ENCODE peak calls at places on chromosomes 2 and 18, in six cellular contexts. C is stomach, M is GM12878, V is fibroblast of the aortic adventitia, Y is H1, P is mucosa of descending colon. Q is an unnamed sample.

GRCh38 chr2:23211987-23212583 is 172.9 kb upstream of the KLHL29 start:
- DNase-seq in M (no peak), V (no peak), C (peak), P (no peak), Y (no peak), Q (no peak)

GRCh38 chr2:80461505-80462197 is 157.1 kb upstream of the LRRTM1 start:
- DNase-seq in M (no peak), P (no peak), V (peak), Y (no peak), C (no peak), Q (no peak)

GRCh38 chr2:189096769-189097447 is 82.7 kb downstream of the COL5A2 start:
- DNase-seq in V (peak), C (no peak), P (no peak), M (no peak), Y (no peak), Q (no peak)

GRCh38 chr2:153072077-153072476 is 353.7 kb downstream of the ARL6IP6 start:
- DNase-seq in M (no peak), C (no peak), V (no peak), Y (no peak), P (no peak), Q (no peak)

GRCh38 chr2:9251154-9252001 is 44.8 kb downstream of the ASAP2 start:
- DNase-seq in P (no peak), V (peak), C (peak), M (no peak), Y (no peak), Q (no peak)

GRCh38 chr2:170177950-170178781 is at the start of gene MYO3B:
- DNase-seq in M (no peak), C (no peak), V (peak), Y (no peak), P (no peak), Q (no peak)

GRCh38 chr2:54535599-54536195 is 79.6 kb downstream of the SPTBN1 start:
- DNase-seq in P (no peak), V (no peak), Y (no peak), C (no peak), M (no peak), Q (no peak)

GRCh38 chr2:214747992-214748391 is 61.5 kb downstream of the BARD1 start:
- DNase-seq in C (no peak), Y (no peak), M (peak), P (no peak), V (no peak), Q (no peak)

GRCh38 chr2:120148669-120149068 is 74.5 kb downstream of the TMEM185B start:
- DNase-seq in V (no peak), Y (no peak), M (no peak), P (no peak), C (no peak), Q (no peak)

GRCh38 chr2:110852541-110853263 is 120.3 kb downstream of the ACOXL start:
- DNase-seq in M (no peak), Y (no peak), C (no peak), P (no peak), V (no peak), Q (peak)

GRCh38 chr18:1296237-1296636 is 391.6 kb downstream of the ADCYAP1 start:
- DNase-seq in C (no peak), Y (no peak), V (no peak), P (no peak), M (no peak), Q (no peak)

GRCh38 chr2:100767224-100767653 is 52.7 kb upstream of the NPAS2 start:
- DNase-seq in Y (no peak), M (no peak), P (no peak), V (peak), C (no peak), Q (no peak)

GRCh38 chr18:33818145-33818544 is 240.1 kb downstream of the ASXL3 start:
- DNase-seq in C (no peak), P (no peak), V (no peak), Y (no peak), M (no peak), Q (no peak)

GRCh38 chr18:13377496-13377895 is 158.9 kb downstream of the LDLRAD4 start:
- DNase-seq in M (no peak), Y (no peak), C (no peak), P (no peak), V (no peak), Q (peak)

GRCh38 chr2:105406221-105406620 is 7.4 kb upstream of the FHL2 start:
- DNase-seq in V (peak), Y (no peak), C (no peak), P (no peak), M (no peak), Q (no peak)

GRCh38 chr18:57004366-57005121 is 142.3 kb upstream of the BOD1L2 start:
- DNase-seq in P (no peak), Y (no peak), V (peak), C (no peak), M (peak), Q (no peak)

GRCh38 chr2:234969329-234970157 is 17.7 kb downstream of the SH3BP4 start:
- DNase-seq in M (no peak), C (no peak), V (no peak), Y (no peak), P (no peak), Q (no peak)

GRCh38 chr2:109423556-109424359 is 190.0 kb downstream of the SEPTIN10 start:
- DNase-seq in C (no peak), Y (no peak), M (no peak), P (no peak), V (no peak), Q (no peak)
- TF ChIP-seq CTCF in C (no peak), Y (no peak), M (no peak), P (no peak), V (no peak), Q (no peak)

DNA sequence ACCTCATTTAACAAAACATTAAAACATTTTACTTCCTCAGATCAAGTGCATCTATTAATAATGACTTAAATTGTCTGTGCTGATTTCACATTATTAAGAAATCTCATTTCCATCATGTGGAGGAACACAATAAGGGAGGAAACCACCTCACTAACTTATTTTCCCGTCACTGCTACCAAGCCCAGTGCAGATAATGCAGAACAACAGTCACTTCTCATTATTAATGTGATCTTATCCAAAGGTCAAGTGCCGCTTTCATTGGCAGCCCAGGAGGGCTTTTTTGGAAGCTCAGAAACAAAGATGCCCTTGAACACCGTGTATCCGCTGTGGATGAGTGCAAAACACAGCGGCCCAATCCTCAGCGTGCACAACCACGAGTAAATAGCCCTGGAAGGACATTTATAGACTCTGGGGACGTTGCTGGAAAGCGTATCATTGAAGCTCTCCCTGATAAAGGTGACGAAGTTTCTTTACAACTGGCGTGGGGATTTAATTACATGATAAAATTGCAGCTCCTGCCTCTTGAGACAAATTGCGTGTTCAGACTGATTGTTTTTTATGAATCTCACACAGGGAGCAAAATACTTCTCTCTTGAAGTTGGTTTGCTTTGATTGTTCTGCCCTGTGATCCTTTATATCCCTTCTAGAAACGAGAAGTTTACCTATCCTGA is 13.2 kb downstream of the ASB18 start:
- DNase-seq in Y (no peak), V (no peak), C (no peak), M (no peak), P (no peak), Q (no peak)
- TF ChIP-seq CTCF in Y (no peak), V (no peak), C (no peak), M (no peak), P (no peak), Q (no peak)

GRCh38 chr18:78889250-78889649 is 90.4 kb upstream of the SALL3 start:
- DNase-seq in Y (no peak), M (no peak), V (no peak), C (no peak), P (no peak), Q (no peak)

GRCh38 chr18:78882585-78882984 is 97.0 kb upstream of the SALL3 start:
- DNase-seq in V (no peak), C (no peak), M (no peak), Y (no peak), P (no peak), Q (no peak)

GRCh38 chr18:78890388-78890787 is 89.2 kb upstream of the SALL3 start:
- DNase-seq in V (no peak), Y (no peak), M (no peak), P (no peak), C (no peak), Q (no peak)

GRCh38 chr18:78883501-78883900 is 96.1 kb upstream of the SALL3 start:
- DNase-seq in P (no peak), Y (no peak), C (no peak), V (no peak), M (no peak), Q (no peak)

DNA sequence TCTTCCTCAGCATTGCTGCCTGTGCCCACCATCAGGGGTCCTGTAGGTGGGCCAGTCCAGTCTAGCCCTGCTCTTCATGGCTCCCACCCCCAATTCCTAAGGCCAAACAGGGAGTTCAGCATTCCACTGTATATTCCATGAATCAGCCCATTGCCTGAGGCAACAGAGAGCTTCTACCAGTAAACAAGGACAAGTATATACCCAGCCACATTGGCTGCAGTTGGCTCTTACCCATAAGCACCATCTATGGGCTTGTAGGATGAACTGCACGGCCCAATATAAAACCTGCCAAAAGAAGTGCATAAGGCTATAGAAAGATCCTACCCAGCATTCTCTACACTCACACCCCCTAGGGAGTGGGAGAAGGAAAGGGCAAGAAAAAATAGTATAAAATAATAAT is 95.1 kb upstream of the SALL3 start:
- DNase-seq in C (no peak), Y (no peak), M (no peak), V (no peak), P (no peak), Q (no peak)
- TF ChIP-seq CTCF in C (no peak), Y (peak), M (no peak), V (no peak), P (no peak), Q (no peak)

GRCh38 chr2:218261424-218262273 is 834 bp downstream of the GPBAR1 start:
- DNase-seq in Y (no peak), P (no peak), C (no peak), V (no peak), M (no peak), Q (no peak)

GRCh38 chr2:218259099-218259921 is 1.5 kb upstream of the GPBAR1 start:
- DNase-seq in V (peak), M (no peak), C (no peak), Y (no peak), P (no peak), Q (no peak)

GRCh38 chr2:218260166-218260565 is 649 bp upstream of the GPBAR1 start:
- DNase-seq in Y (no peak), P (no peak), C (no peak), M (no peak), V (no peak), Q (no peak)

GRCh38 chr2:218262631-218263586 is 2.1 kb downstream of the GPBAR1 start:
- DNase-seq in M (no peak), V (no peak), C (no peak), Y (no peak), P (no peak), Q (no peak)

GRCh38 chr2:218260742-218261423 is at the start of gene GPBAR1:
- DNase-seq in Y (peak), P (no peak), V (no peak), C (peak), M (no peak), Q (no peak)
- TF ChIP-seq CTCF in Y (no peak), P (no peak), V (no peak), C (no peak), M (no peak), Q (no peak)

GRCh38 chr2:43105586-43106562 is 120.5 kb downstream of the ZFP36L2 start:
- DNase-seq in P (no peak), M (peak), C (peak), Y (no peak), V (peak), Q (no peak)
- TF ChIP-seq CTCF in P (peak), M (peak), C (no peak), Y (no peak), V (peak), Q (no peak)

GRCh38 chr2:42274872-42275271 is 86.1 kb downstream of the COX7A2L start:
- DNase-seq in V (no peak), C (no peak), M (no peak), Y (no peak), P (no peak), Q (no peak)
- TF ChIP-seq CTCF in V (no peak), C (no peak), M (no peak), Y (no peak), P (no peak), Q (no peak)

GRCh38 chr2:35454966-35455638 is 900.5 kb upstream of the CRIM1 start:
- DNase-seq in P (no peak), V (no peak), M (no peak), Y (no peak), C (no peak), Q (no peak)
- TF ChIP-seq CTCF in P (no peak), V (no peak), M (peak), Y (peak), C (no peak), Q (no peak)

GRCh38 chr2:215914777-215915165 is 98.6 kb downstream of the MREG start:
- DNase-seq in P (no peak), Y (peak), C (no peak), V (no peak), M (no peak), Q (no peak)

GRCh38 chr2:215914067-215914776 is 99.1 kb downstream of the MREG start:
- DNase-seq in Y (no peak), V (no peak), P (no peak), C (no peak), M (peak), Q (no peak)

GRCh38 chr2:215911686-215912085 is 101.7 kb downstream of the MREG start:
- DNase-seq in C (no peak), V (no peak), M (no peak), P (no peak), Y (no peak), Q (no peak)

GRCh38 chr2:215907147-215907546 is 106.2 kb downstream of the MREG start:
- DNase-seq in Y (no peak), M (no peak), P (no peak), V (no peak), C (no peak), Q (no peak)

GRCh38 chr2:215912299-215912842 is 101.0 kb downstream of the MREG start:
- DNase-seq in C (no peak), V (no peak), Y (no peak), M (no peak), P (no peak), Q (no peak)
- TF ChIP-seq CTCF in C (no peak), V (peak), Y (peak), M (no peak), P (no peak), Q (no peak)

GRCh38 chr2:143581989-143582719 is 452.9 kb downstream of the ARHGAP15 start:
- DNase-seq in M (no peak), V (no peak), C (no peak), P (no peak), Y (no peak), Q (no peak)
- TF ChIP-seq CTCF in M (no peak), V (no peak), C (no peak), P (no peak), Y (peak), Q (no peak)

Q was measured in CD8-positive, alpha-beta T cell.